ENCODE peak calls at places on chromosomes 11 and 22, in nine cellular contexts. One of them, this sample, is unnamed.

GRCh38 chr11:13446444-13446843 is 16.6 kb downstream of the BTBD10 start:
- DNase-seq in A549: no peak
- DNase-seq in right lobe of liver: no peak
- DNase-seq in endothelial cell: no peak
- DNase-seq in cardiac muscle cell: peak
- DNase-seq in heart left ventricle: no peak
- DNase-seq in HCT116: no peak
- DNase-seq in spleen: no peak
- DNase-seq in AG04449: no peak
- DNase-seq in this sample: no peak

GRCh38 chr11:100356035-100356434 is 331.1 kb upstream of the ARHGAP42 start:
- DNase-seq in cardiac muscle cell: no peak
- DNase-seq in A549: no peak
- DNase-seq in HCT116: no peak
- DNase-seq in endothelial cell: no peak
- DNase-seq in heart left ventricle: no peak
- DNase-seq in right lobe of liver: no peak
- DNase-seq in AG04449: no peak
- DNase-seq in spleen: no peak
- DNase-seq in this sample: no peak

GRCh38 chr22:20080776-20081654 is 974 bp downstream of the DGCR8 start:
- DNase-seq in cardiac muscle cell: peak
- DNase-seq in endothelial cell: peak
- DNase-seq in heart left ventricle: peak
- DNase-seq in HCT116: no peak
- DNase-seq in A549: peak
- DNase-seq in AG04449: no peak
- DNase-seq in right lobe of liver: no peak
- DNase-seq in spleen: peak
- DNase-seq in this sample: peak

GRCh38 chr11:4191031-4191571 is 96.5 kb downstream of the RRM1 start:
- DNase-seq in endothelial cell: no peak
- DNase-seq in spleen: no peak
- DNase-seq in AG04449: no peak
- DNase-seq in cardiac muscle cell: no peak
- DNase-seq in right lobe of liver: peak
- DNase-seq in HCT116: no peak
- DNase-seq in heart left ventricle: peak
- DNase-seq in A549: no peak
- DNase-seq in this sample: no peak

GRCh38 chr11:17905477-17905876 is 107.4 kb downstream of the SERGEF start:
- DNase-seq in cardiac muscle cell: no peak
- DNase-seq in spleen: no peak
- DNase-seq in heart left ventricle: no peak
- DNase-seq in AG04449: no peak
- DNase-seq in right lobe of liver: no peak
- DNase-seq in endothelial cell: no peak
- DNase-seq in A549: no peak
- DNase-seq in HCT116: no peak
- DNase-seq in this sample: no peak

GRCh38 chr11:3167143-3168119 is 2.3 kb upstream of the OSBPL5 start:
- DNase-seq in spleen: peak
- DNase-seq in HCT116: no peak
- DNase-seq in AG04449: no peak
- DNase-seq in right lobe of liver: peak
- DNase-seq in A549: no peak
- DNase-seq in endothelial cell: no peak
- DNase-seq in cardiac muscle cell: no peak
- DNase-seq in heart left ventricle: no peak
- DNase-seq in this sample: no peak

GRCh38 chr11:2887526-2888195 is 2.1 kb upstream of the CDKN1C start:
- DNase-seq in right lobe of liver: no peak
- DNase-seq in A549: no peak
- DNase-seq in spleen: peak
- DNase-seq in HCT116: no peak
- DNase-seq in heart left ventricle: no peak
- DNase-seq in AG04449: no peak
- DNase-seq in endothelial cell: no peak
- DNase-seq in cardiac muscle cell: no peak
- DNase-seq in this sample: no peak

GRCh38 chr11:79461144-79461543 is 20.3 kb upstream of the TENM4 start:
- DNase-seq in cardiac muscle cell: peak
- DNase-seq in spleen: no peak
- DNase-seq in right lobe of liver: no peak
- DNase-seq in endothelial cell: peak
- DNase-seq in AG04449: no peak
- DNase-seq in heart left ventricle: no peak
- DNase-seq in HCT116: peak
- DNase-seq in A549: no peak
- DNase-seq in this sample: no peak

GRCh38 chr22:42169055-42169469 is 38.5 kb upstream of the CYP2D6 start:
- DNase-seq in HCT116: peak
- DNase-seq in cardiac muscle cell: peak
- DNase-seq in spleen: peak
- DNase-seq in right lobe of liver: no peak
- DNase-seq in endothelial cell: peak
- DNase-seq in AG04449: no peak
- DNase-seq in A549: peak
- DNase-seq in heart left ventricle: peak
- DNase-seq in this sample: peak

GRCh38 chr11:128931661-128932060 is 11.0 kb downstream of the TP53AIP1 start:
- DNase-seq in A549: no peak
- DNase-seq in HCT116: no peak
- DNase-seq in endothelial cell: no peak
- DNase-seq in spleen: no peak
- DNase-seq in cardiac muscle cell: no peak
- DNase-seq in AG04449: no peak
- DNase-seq in heart left ventricle: no peak
- DNase-seq in right lobe of liver: no peak
- DNase-seq in this sample: no peak

GRCh38 chr11:2211113-2211971 is 39.7 kb upstream of the TH start:
- DNase-seq in spleen: peak
- DNase-seq in heart left ventricle: peak
- DNase-seq in AG04449: no peak
- DNase-seq in right lobe of liver: peak
- DNase-seq in A549: no peak
- DNase-seq in cardiac muscle cell: no peak
- DNase-seq in HCT116: peak
- DNase-seq in endothelial cell: no peak
- DNase-seq in this sample: peak

DNA sequence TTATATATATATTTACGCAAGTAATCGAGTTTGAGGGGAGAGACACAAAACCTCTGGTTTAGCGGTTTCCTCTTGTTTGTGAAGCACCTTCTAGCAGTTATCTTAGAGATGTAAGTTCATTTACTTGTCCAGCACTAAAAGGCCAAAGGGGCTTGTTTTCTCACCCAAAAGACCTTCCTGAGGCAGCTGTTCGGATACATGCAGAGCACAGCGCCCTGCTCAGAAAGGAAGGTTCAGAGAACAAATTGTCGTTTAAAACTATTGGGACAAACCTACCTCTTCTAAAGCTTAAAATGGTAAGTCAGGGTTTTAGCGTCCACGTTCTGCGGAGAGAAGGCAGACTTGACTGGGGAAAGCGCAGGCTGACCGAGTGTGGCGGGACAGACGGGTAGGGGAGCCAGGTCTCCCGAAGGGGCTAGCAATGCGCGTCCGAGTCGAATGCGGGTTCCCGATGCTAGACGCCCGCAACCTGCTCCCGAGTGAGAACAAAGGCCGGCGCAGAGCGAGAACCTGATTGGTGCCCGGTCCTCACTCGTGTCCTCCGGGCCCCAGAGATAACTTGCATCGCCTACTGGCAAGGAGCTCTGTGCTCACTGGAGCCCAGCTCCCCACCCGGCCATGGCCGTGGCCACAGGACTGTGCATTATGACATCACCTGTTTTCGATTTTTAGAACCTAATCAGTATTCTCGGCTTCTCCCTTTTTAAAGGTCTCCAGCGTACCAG is 1.0 kb upstream of the SESN3 start:
- DNase-seq in spleen: peak
- DNase-seq in cardiac muscle cell: peak
- DNase-seq in AG04449: no peak
- DNase-seq in endothelial cell: peak
- DNase-seq in HCT116: no peak
- DNase-seq in A549: no peak
- DNase-seq in heart left ventricle: peak
- DNase-seq in right lobe of liver: peak
- DNase-seq in this sample: peak
- TF ChIP-seq CTCF in spleen: no peak
- TF ChIP-seq CTCF in cardiac muscle cell: no peak
- TF ChIP-seq CTCF in AG04449: no peak
- TF ChIP-seq CTCF in endothelial cell: no peak
- TF ChIP-seq CTCF in HCT116: no peak
- TF ChIP-seq CTCF in A549: no peak
- TF ChIP-seq CTCF in heart left ventricle: no peak
- TF ChIP-seq CTCF in right lobe of liver: peak
- TF ChIP-seq CTCF in this sample: no peak

GRCh38 chr11:118870396-118871343 is 13.0 kb upstream of the CXCR5 start:
- DNase-seq in spleen: peak
- DNase-seq in cardiac muscle cell: peak
- DNase-seq in HCT116: no peak
- DNase-seq in heart left ventricle: peak
- DNase-seq in right lobe of liver: peak
- DNase-seq in A549: no peak
- DNase-seq in endothelial cell: no peak
- DNase-seq in AG04449: no peak
- DNase-seq in this sample: no peak
- TF ChIP-seq CTCF in spleen: no peak
- TF ChIP-seq CTCF in cardiac muscle cell: peak
- TF ChIP-seq CTCF in HCT116: no peak
- TF ChIP-seq CTCF in heart left ventricle: peak
- TF ChIP-seq CTCF in right lobe of liver: no peak
- TF ChIP-seq CTCF in A549: no peak
- TF ChIP-seq CTCF in endothelial cell: no peak
- TF ChIP-seq CTCF in AG04449: peak
- TF ChIP-seq CTCF in this sample: no peak

DNA sequence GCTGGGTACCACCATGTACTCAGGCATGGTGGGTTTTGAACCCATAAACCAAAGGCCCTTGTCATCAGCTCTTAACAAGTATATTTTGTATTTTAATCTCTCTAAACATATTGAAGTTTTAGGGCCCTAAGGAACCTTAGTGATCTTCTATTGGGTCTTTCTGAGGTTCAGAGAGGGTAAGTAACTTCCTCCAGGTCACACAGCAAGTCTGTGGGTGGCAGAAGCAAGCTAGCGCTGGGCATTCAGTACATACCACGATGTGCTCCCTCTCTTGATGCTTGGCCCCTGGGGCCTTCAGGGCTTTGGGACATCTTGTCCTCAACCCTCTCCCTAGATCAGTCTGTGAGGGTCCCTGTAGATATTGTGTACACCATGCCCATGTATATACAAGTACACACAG is 12.7 kb downstream of the RASD2 start:
- DNase-seq in AG04449: no peak
- DNase-seq in heart left ventricle: no peak
- DNase-seq in right lobe of liver: no peak
- DNase-seq in HCT116: no peak
- DNase-seq in cardiac muscle cell: no peak
- DNase-seq in spleen: no peak
- DNase-seq in A549: no peak
- DNase-seq in endothelial cell: no peak
- DNase-seq in this sample: no peak
- TF ChIP-seq CTCF in AG04449: no peak
- TF ChIP-seq CTCF in heart left ventricle: no peak
- TF ChIP-seq CTCF in right lobe of liver: no peak
- TF ChIP-seq CTCF in HCT116: no peak
- TF ChIP-seq CTCF in cardiac muscle cell: no peak
- TF ChIP-seq CTCF in spleen: no peak
- TF ChIP-seq CTCF in A549: no peak
- TF ChIP-seq CTCF in endothelial cell: no peak
- TF ChIP-seq CTCF in this sample: no peak

DNA sequence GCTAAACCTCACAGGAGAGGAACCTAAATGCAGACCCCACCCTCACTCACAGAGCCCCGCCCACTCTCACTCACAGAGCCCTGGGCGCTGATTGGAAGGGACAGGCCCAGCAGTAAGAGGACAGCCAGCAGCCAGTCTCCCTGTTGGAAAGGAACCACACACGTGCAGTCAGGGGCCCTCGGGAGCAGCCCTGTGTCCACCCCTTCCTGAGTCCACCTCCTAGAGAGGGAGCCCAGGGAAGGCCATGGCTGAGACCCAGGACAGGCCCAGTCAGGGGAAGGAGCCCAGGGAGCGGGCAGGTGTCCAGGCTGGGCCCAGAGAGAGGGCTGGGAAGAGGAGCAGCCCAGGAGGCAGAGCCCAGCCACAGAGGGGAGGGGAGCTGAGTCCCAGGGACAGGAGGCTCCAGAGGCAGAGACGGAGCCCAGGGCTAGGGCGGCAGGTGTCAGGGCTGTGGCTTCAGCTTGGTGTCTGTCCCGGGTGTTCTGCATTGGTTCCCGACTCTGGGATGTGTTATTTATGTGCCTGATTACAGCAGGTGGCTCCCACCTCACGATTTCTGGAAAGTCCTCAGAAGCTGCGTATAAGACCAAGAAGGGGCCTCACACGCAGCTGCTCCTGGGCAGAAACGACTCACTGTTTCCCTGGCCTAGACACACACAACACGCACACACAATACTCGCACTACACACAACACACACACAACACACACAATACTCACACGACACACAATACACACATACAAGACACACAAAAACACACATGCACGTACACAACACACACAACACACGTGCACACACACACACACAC is 9.0 kb upstream of the APOBEC3H start:
- DNase-seq in HCT116: no peak
- DNase-seq in A549: no peak
- DNase-seq in AG04449: no peak
- DNase-seq in cardiac muscle cell: peak
- DNase-seq in right lobe of liver: no peak
- DNase-seq in endothelial cell: peak
- DNase-seq in spleen: peak
- DNase-seq in heart left ventricle: peak
- DNase-seq in this sample: no peak
- TF ChIP-seq CTCF in HCT116: no peak
- TF ChIP-seq CTCF in A549: no peak
- TF ChIP-seq CTCF in AG04449: no peak
- TF ChIP-seq CTCF in cardiac muscle cell: no peak
- TF ChIP-seq CTCF in right lobe of liver: no peak
- TF ChIP-seq CTCF in endothelial cell: no peak
- TF ChIP-seq CTCF in spleen: no peak
- TF ChIP-seq CTCF in heart left ventricle: no peak
- TF ChIP-seq CTCF in this sample: no peak

GRCh38 chr22:43236401-43237166 is 49.6 kb upstream of the TTLL12 start:
- DNase-seq in heart left ventricle: peak
- DNase-seq in right lobe of liver: peak
- DNase-seq in A549: no peak
- DNase-seq in endothelial cell: no peak
- DNase-seq in AG04449: no peak
- DNase-seq in HCT116: no peak
- DNase-seq in spleen: peak
- DNase-seq in cardiac muscle cell: no peak
- DNase-seq in this sample: no peak
- TF ChIP-seq CTCF in heart left ventricle: no peak
- TF ChIP-seq CTCF in right lobe of liver: no peak
- TF ChIP-seq CTCF in A549: no peak
- TF ChIP-seq CTCF in endothelial cell: no peak
- TF ChIP-seq CTCF in AG04449: no peak
- TF ChIP-seq CTCF in HCT116: no peak
- TF ChIP-seq CTCF in spleen: no peak
- TF ChIP-seq CTCF in cardiac muscle cell: no peak
- TF ChIP-seq CTCF in this sample: no peak